ENCODE peak calls at places on chromosomes 6 and 20, in eight cellular contexts. One of them, this sample, is unnamed.

GRCh38 chr20:56731041-56731440 is 101.9 kb downstream of the TFAP2C start:
- DNase-seq in HL-60: no peak
- DNase-seq in fibroblast of the aortic adventitia: no peak
- DNase-seq in skeletal muscle cell: no peak
- DNase-seq in neuronal stem cell: no peak
- DNase-seq in iris pigment epithelial cell: no peak
- DNase-seq in HS-5: no peak
- DNase-seq in neural crest cell: no peak
- DNase-seq in this sample: no peak

GRCh38 chr6:83920017-83920416 is 60.5 kb downstream of the CYB5R4 start:
- DNase-seq in HS-5: no peak
- DNase-seq in fibroblast of the aortic adventitia: peak; percentile 10
- DNase-seq in neuronal stem cell: no peak
- DNase-seq in HL-60: no peak
- DNase-seq in skeletal muscle cell: no peak
- DNase-seq in iris pigment epithelial cell: peak; percentile 32
- DNase-seq in neural crest cell: no peak
- DNase-seq in this sample: peak; percentile 68

GRCh38 chr6:21381336-21381963 is 212.1 kb upstream of the SOX4 start:
- DNase-seq in fibroblast of the aortic adventitia: no peak
- DNase-seq in neuronal stem cell: no peak
- DNase-seq in iris pigment epithelial cell: peak; percentile 76
- DNase-seq in HL-60: peak; percentile 57
- DNase-seq in skeletal muscle cell: no peak
- DNase-seq in HS-5: no peak
- DNase-seq in neural crest cell: no peak
- DNase-seq in this sample: no peak

GRCh38 chr20:24157213-24157612 is 168.6 kb upstream of the GGTLC1 start:
- DNase-seq in fibroblast of the aortic adventitia: no peak
- DNase-seq in neural crest cell: no peak
- DNase-seq in neuronal stem cell: no peak
- DNase-seq in HS-5: no peak
- DNase-seq in skeletal muscle cell: no peak
- DNase-seq in HL-60: no peak
- DNase-seq in iris pigment epithelial cell: no peak
- DNase-seq in this sample: no peak

GRCh38 chr20:33790571-33790970 is 20.6 kb upstream of the CHMP4B start:
- DNase-seq in HS-5: no peak
- DNase-seq in neural crest cell: no peak
- DNase-seq in skeletal muscle cell: no peak
- DNase-seq in fibroblast of the aortic adventitia: no peak
- DNase-seq in iris pigment epithelial cell: no peak
- DNase-seq in neuronal stem cell: no peak
- DNase-seq in HL-60: no peak
- DNase-seq in this sample: no peak

GRCh38 chr6:169454204-169454871 is 200.7 kb upstream of the THBS2 start:
- DNase-seq in neuronal stem cell: no peak
- DNase-seq in iris pigment epithelial cell: peak; percentile 97
- DNase-seq in fibroblast of the aortic adventitia: peak; percentile 43
- DNase-seq in neural crest cell: no peak
- DNase-seq in skeletal muscle cell: peak; percentile 45
- DNase-seq in HL-60: no peak
- DNase-seq in HS-5: no peak
- DNase-seq in this sample: peak; percentile 67

GRCh38 chr6:11496152-11497060 is 41.1 kb upstream of the TMEM170B start:
- DNase-seq in fibroblast of the aortic adventitia: peak; percentile 91
- DNase-seq in neural crest cell: peak; percentile 72
- DNase-seq in HL-60: peak; percentile 84
- DNase-seq in skeletal muscle cell: peak; percentile 37
- DNase-seq in HS-5: peak; percentile 57
- DNase-seq in iris pigment epithelial cell: peak; percentile 83
- DNase-seq in neuronal stem cell: peak; percentile 65
- DNase-seq in this sample: peak; percentile 39

GRCh38 chr6:39319621-39320369 is 2.7 kb downstream of the KCNK16 start:
- DNase-seq in skeletal muscle cell: no peak
- DNase-seq in HS-5: no peak
- DNase-seq in neural crest cell: no peak
- DNase-seq in neuronal stem cell: no peak
- DNase-seq in fibroblast of the aortic adventitia: no peak
- DNase-seq in HL-60: no peak
- DNase-seq in iris pigment epithelial cell: no peak
- DNase-seq in this sample: no peak

GRCh38 chr6:30075094-30075986 is at the start of gene RNF39:
- DNase-seq in HS-5: no peak
- DNase-seq in fibroblast of the aortic adventitia: no peak
- DNase-seq in iris pigment epithelial cell: no peak
- DNase-seq in neuronal stem cell: no peak
- DNase-seq in neural crest cell: no peak
- DNase-seq in HL-60: no peak
- DNase-seq in skeletal muscle cell: no peak
- DNase-seq in this sample: no peak

This sample was measured in BJ.